ENCODE peak calls at places on chromosomes 6 and 20, in nine cellular contexts. One of them, this sample, is unnamed.

GRCh38 chr20:50248104-50248631 is 57.5 kb downstream of the CEBPB start:
- DNase-seq in breast epithelium: no peak
- DNase-seq in OCI-LY7: no peak
- DNase-seq in NCI-H446: no peak
- DNase-seq in NCI-H1092 treated with DMSO at 0.1 percent for 48 hours: no peak
- DNase-seq in psoas muscle: no peak
- DNase-seq in SK-N-SH: no peak
- DNase-seq in tibial artery: no peak
- DNase-seq in CD8-positive, alpha-beta T cell: no peak
- DNase-seq in this sample: no peak

GRCh38 chr6:161373905-161374451 is 100.1 kb upstream of the AGPAT4 start:
- DNase-seq in CD8-positive, alpha-beta T cell: peak; percentile 41
- DNase-seq in breast epithelium: peak; percentile 72
- DNase-seq in NCI-H1092 treated with DMSO at 0.1 percent for 48 hours: peak; percentile 65
- DNase-seq in psoas muscle: peak; percentile 64
- DNase-seq in OCI-LY7: peak; percentile 54
- DNase-seq in NCI-H446: peak; percentile 37
- DNase-seq in tibial artery: peak; percentile 74
- DNase-seq in SK-N-SH: peak; percentile 78
- DNase-seq in this sample: no peak

GRCh38 chr6:147710890-147711289 is 202.4 kb downstream of the SAMD5 start:
- DNase-seq in CD8-positive, alpha-beta T cell: no peak
- DNase-seq in OCI-LY7: no peak
- DNase-seq in psoas muscle: no peak
- DNase-seq in SK-N-SH: no peak
- DNase-seq in breast epithelium: no peak
- DNase-seq in NCI-H1092 treated with DMSO at 0.1 percent for 48 hours: no peak
- DNase-seq in tibial artery: no peak
- DNase-seq in NCI-H446: no peak
- DNase-seq in this sample: no peak

GRCh38 chr6:127834136-127834535 is 66.7 kb downstream of the THEMIS start:
- DNase-seq in tibial artery: no peak
- DNase-seq in NCI-H446: no peak
- DNase-seq in NCI-H1092 treated with DMSO at 0.1 percent for 48 hours: no peak
- DNase-seq in breast epithelium: no peak
- DNase-seq in psoas muscle: no peak
- DNase-seq in SK-N-SH: no peak
- DNase-seq in OCI-LY7: no peak
- DNase-seq in CD8-positive, alpha-beta T cell: no peak
- DNase-seq in this sample: no peak

GRCh38 chr20:51447765-51448148 is 94.8 kb downstream of the NFATC2 start:
- DNase-seq in SK-N-SH: no peak
- DNase-seq in NCI-H1092 treated with DMSO at 0.1 percent for 48 hours: no peak
- DNase-seq in breast epithelium: no peak
- DNase-seq in OCI-LY7: no peak
- DNase-seq in tibial artery: no peak
- DNase-seq in psoas muscle: no peak
- DNase-seq in NCI-H446: no peak
- DNase-seq in CD8-positive, alpha-beta T cell: no peak
- DNase-seq in this sample: no peak

GRCh38 chr20:45467861-45468260 is 1.7 kb upstream of the WFDC2 start:
- DNase-seq in breast epithelium: peak; percentile 52
- DNase-seq in NCI-H1092 treated with DMSO at 0.1 percent for 48 hours: peak; percentile 81
- DNase-seq in psoas muscle: no peak
- DNase-seq in CD8-positive, alpha-beta T cell: no peak
- DNase-seq in tibial artery: no peak
- DNase-seq in SK-N-SH: no peak
- DNase-seq in OCI-LY7: no peak
- DNase-seq in NCI-H446: no peak
- DNase-seq in this sample: no peak

GRCh38 chr20:49345538-49345937 is 67.7 kb upstream of the ZNFX1 start:
- DNase-seq in breast epithelium: peak; percentile 64
- DNase-seq in NCI-H1092 treated with DMSO at 0.1 percent for 48 hours: no peak
- DNase-seq in NCI-H446: peak; percentile 88
- DNase-seq in CD8-positive, alpha-beta T cell: no peak
- DNase-seq in tibial artery: peak; percentile 35
- DNase-seq in SK-N-SH: no peak
- DNase-seq in OCI-LY7: no peak
- DNase-seq in psoas muscle: peak; percentile 74
- DNase-seq in this sample: no peak

GRCh38 chr6:157982297-157982579 is 575 bp downstream of the SYNJ2 start:
- DNase-seq in NCI-H1092 treated with DMSO at 0.1 percent for 48 hours: peak; percentile 57
- DNase-seq in psoas muscle: peak; percentile 44
- DNase-seq in SK-N-SH: no peak
- DNase-seq in CD8-positive, alpha-beta T cell: no peak
- DNase-seq in breast epithelium: peak; percentile 52
- DNase-seq in tibial artery: no peak
- DNase-seq in NCI-H446: no peak
- DNase-seq in OCI-LY7: no peak
- DNase-seq in this sample: no peak

GRCh38 chr6:63685453-63686379 is 50.1 kb downstream of the PHF3 start:
- DNase-seq in NCI-H446: no peak
- DNase-seq in CD8-positive, alpha-beta T cell: no peak
- DNase-seq in SK-N-SH: no peak
- DNase-seq in NCI-H1092 treated with DMSO at 0.1 percent for 48 hours: no peak
- DNase-seq in psoas muscle: no peak
- DNase-seq in OCI-LY7: peak; percentile 67
- DNase-seq in tibial artery: no peak
- DNase-seq in breast epithelium: no peak
- DNase-seq in this sample: peak; percentile 20

GRCh38 chr20:63469713-63470101 is 2.7 kb downstream of the KCNQ2 start:
- DNase-seq in OCI-LY7: no peak
- DNase-seq in NCI-H446: no peak
- DNase-seq in tibial artery: no peak
- DNase-seq in CD8-positive, alpha-beta T cell: no peak
- DNase-seq in SK-N-SH: no peak
- DNase-seq in NCI-H1092 treated with DMSO at 0.1 percent for 48 hours: no peak
- DNase-seq in breast epithelium: no peak
- DNase-seq in psoas muscle: no peak
- DNase-seq in this sample: no peak

GRCh38 chr20:7841967-7842301 is 98.3 kb downstream of the HAO1 start:
- DNase-seq in NCI-H446: no peak
- DNase-seq in breast epithelium: no peak
- DNase-seq in OCI-LY7: no peak
- DNase-seq in psoas muscle: peak; percentile 19
- DNase-seq in CD8-positive, alpha-beta T cell: no peak
- DNase-seq in SK-N-SH: no peak
- DNase-seq in tibial artery: peak; percentile 45
- DNase-seq in NCI-H1092 treated with DMSO at 0.1 percent for 48 hours: no peak
- DNase-seq in this sample: no peak

GRCh38 chr20:22449115-22449973 is 135.0 kb downstream of the FOXA2 start:
- DNase-seq in NCI-H446: no peak
- DNase-seq in SK-N-SH: no peak
- DNase-seq in tibial artery: no peak
- DNase-seq in NCI-H1092 treated with DMSO at 0.1 percent for 48 hours: peak; percentile 96
- DNase-seq in OCI-LY7: no peak
- DNase-seq in breast epithelium: no peak
- DNase-seq in CD8-positive, alpha-beta T cell: no peak
- DNase-seq in psoas muscle: no peak
- DNase-seq in this sample: no peak

GRCh38 chr6:28154357-28154756 is 12.7 kb downstream of the ZKSCAN8 start:
- DNase-seq in NCI-H1092 treated with DMSO at 0.1 percent for 48 hours: no peak
- DNase-seq in OCI-LY7: no peak
- DNase-seq in breast epithelium: no peak
- DNase-seq in NCI-H446: no peak
- DNase-seq in tibial artery: no peak
- DNase-seq in SK-N-SH: no peak
- DNase-seq in psoas muscle: no peak
- DNase-seq in CD8-positive, alpha-beta T cell: no peak
- DNase-seq in this sample: no peak

This sample was measured in GM06990.